ENCODE peak calls at places on chromosome 3, in six cellular contexts. V, W, M, K, H and X are unnamed samples.

GRCh38 chr3:161171113-161171512 is 50.0 kb upstream of the NMD3 start:
- DNase-seq in M (no peak), K (no peak), V (peak; percentile 86), H (no peak), W (no peak), X (peak; percentile 38)

GRCh38 chr3:139764936-139765335 is 87.2 kb upstream of the NMNAT3 start:
- DNase-seq in W (no peak), V (peak; percentile 39), K (no peak), H (no peak), M (no peak), X (peak; percentile 70)

GRCh38 chr3:60803156-60803555 is 448.1 kb downstream of the FHIT start:
- DNase-seq in W (no peak), H (no peak), M (no peak), V (no peak), K (no peak), X (no peak)

GRCh38 chr3:72520690-72521308 is 327.4 kb downstream of the SHQ1 start:
- DNase-seq in H (peak; percentile 34), M (no peak), V (no peak), W (no peak), K (no peak), X (peak; percentile 16)

GRCh38 chr3:133016838-133017309 is 21.3 kb upstream of the TMEM108 start:
- DNase-seq in K (no peak), V (no peak), H (no peak), M (no peak), W (no peak), X (no peak)

GRCh38 chr3:127888564-127889107 is 26.4 kb upstream of the KBTBD12 start:
- DNase-seq in W (no peak), M (no peak), H (no peak), K (no peak), V (no peak), X (no peak)

GRCh38 chr3:51328206-51328605 is 56.9 kb upstream of the MANF start:
- DNase-seq in M (no peak), H (no peak), W (no peak), V (no peak), K (no peak), X (no peak)

GRCh38 chr3:64686446-64686908 is 1.3 kb downstream of the ADAMTS9 start:
- DNase-seq in H (no peak), M (no peak), K (no peak), W (peak; percentile 13), V (no peak), X (no peak)

GRCh38 chr3:132418916-132419315 is 1.6 kb downstream of the DNAJC13 start:
- DNase-seq in M (no peak), K (no peak), V (peak; percentile 40), W (no peak), H (no peak), X (no peak)

GRCh38 chr3:71585891-71586809 is 2.6 kb upstream of the FOXP1 start:
- DNase-seq in H (peak; percentile 30), V (peak; percentile 69), M (no peak), K (no peak), W (no peak), X (no peak)

GRCh38 chr3:105365536-105366301 is 990 bp upstream of the ALCAM start:
- DNase-seq in K (no peak), W (peak; percentile 52), M (no peak), V (peak; percentile 73), H (no peak), X (no peak)

GRCh38 chr3:54713455-54713854 is 214.4 kb downstream of the LRTM1 start:
- DNase-seq in V (no peak), M (no peak), K (no peak), W (no peak), H (no peak), X (no peak)

GRCh38 chr3:124361566-124361965 is 368.7 kb upstream of the UMPS start:
- DNase-seq in W (no peak), K (no peak), V (no peak), M (no peak), H (no peak), X (no peak)

GRCh38 chr3:142801746-142802145 is 77.9 kb downstream of the TRPC1 start:
- DNase-seq in W (no peak), M (no peak), V (no peak), H (no peak), K (no peak), X (no peak)

GRCh38 chr3:128112406-128112968 is 11.1 kb downstream of the RUVBL1 start:
- DNase-seq in K (no peak), H (no peak), W (no peak), M (no peak), V (peak; percentile 89), X (peak; percentile 60)

GRCh38 chr3:115624029-115624645 is 827 bp downstream of the GAP43 start:
- DNase-seq in K (no peak), M (no peak), H (no peak), V (no peak), W (peak; percentile 29), X (no peak)

GRCh38 chr3:9196009-9196408 is 53.4 kb downstream of the SRGAP3 start:
- DNase-seq in H (no peak), V (no peak), W (no peak), M (no peak), K (no peak), X (no peak)

GRCh38 chr3:105367406-105368213 is 901 bp downstream of the ALCAM start:
- DNase-seq in V (peak; percentile 77), K (peak; percentile 24), H (peak; percentile 77), M (peak; percentile 33), W (peak; percentile 78), X (no peak)

GRCh38 chr3:132753946-132754345 is 31.7 kb upstream of the NPHP3 start:
- DNase-seq in M (no peak), K (no peak), V (no peak), W (no peak), H (no peak), X (no peak)

GRCh38 chr3:126100688-126101301 is 16.9 kb upstream of the SLC41A3 start:
- DNase-seq in V (no peak), K (no peak), H (no peak), M (no peak), W (no peak), X (peak; percentile 49)

GRCh38 chr3:14725015-14725431 is 50.1 kb downstream of the C3orf20 start:
- DNase-seq in W (no peak), V (peak; percentile 88), H (no peak), K (no peak), M (no peak), X (peak; percentile 88)

GRCh38 chr3:70933105-70933810 is 620.8 kb upstream of the MDFIC2 start:
- DNase-seq in M (no peak), W (no peak), H (no peak), V (peak; percentile 17), K (no peak), X (no peak)

GRCh38 chr3:154142608-154143007 is 21.4 kb downstream of the ARHGEF26 start:
- DNase-seq in K (no peak), V (no peak), W (no peak), M (no peak), H (no peak), X (no peak)

GRCh38 chr3:50100956-50101845 is 12.5 kb downstream of the RBM5 start:
- DNase-seq in M (no peak), H (no peak), W (no peak), V (no peak), K (no peak), X (no peak)

GRCh38 chr3:71580636-71581215 is 2.8 kb downstream of the FOXP1 start:
- DNase-seq in H (no peak), V (no peak), W (no peak), K (no peak), M (no peak), X (no peak)

GRCh38 chr3:11847607-11848006 is 922 bp upstream of the TAMM41 start:
- DNase-seq in H (peak; percentile 11), K (no peak), W (no peak), V (no peak), M (no peak), X (no peak)

GRCh38 chr3:58388550-58389061 is 45.0 kb downstream of the PDHB start:
- DNase-seq in W (peak; percentile 21), K (no peak), V (peak; percentile 72), M (no peak), H (no peak), X (peak; percentile 71)

GRCh38 chr3:53044371-53045106 is 1.3 kb downstream of the SFMBT1 start:
- DNase-seq in V (peak; percentile 42), W (peak; percentile 42), H (peak; percentile 55), M (peak; percentile 54), K (peak; percentile 15), X (no peak)

GRCh38 chr3:8837172-8837571 is 67.8 kb upstream of the OXTR start:
- DNase-seq in M (no peak), K (no peak), V (peak; percentile 57), H (no peak), W (no peak), X (no peak)

GRCh38 chr3:188335656-188336055 is 181.7 kb downstream of the LPP start:
- DNase-seq in H (no peak), M (no peak), W (no peak), V (no peak), K (no peak), X (no peak)

GRCh38 chr3:136862953-136863352 is 945 bp downstream of the NCK1 start:
- DNase-seq in W (no peak), H (no peak), V (no peak), K (no peak), M (no peak), X (no peak)

GRCh38 chr3:160784853-160785252 is 28.8 kb downstream of the PPM1L start:
- DNase-seq in K (no peak), V (no peak), W (no peak), M (no peak), H (no peak), X (no peak)

GRCh38 chr3:54202651-54203248 is 80.4 kb downstream of the CACNA2D3 start:
- DNase-seq in W (no peak), M (no peak), H (no peak), V (no peak), K (no peak), X (no peak)

GRCh38 chr3:161915283-161915682 is 418.7 kb downstream of the OTOL1 start:
- DNase-seq in W (peak; percentile 39), H (no peak), V (no peak), K (no peak), M (no peak), X (no peak)

GRCh38 chr3:71195492-71195891 is 388.0 kb downstream of the FOXP1 start:
- DNase-seq in H (no peak), W (no peak), K (no peak), M (no peak), V (peak; percentile 29), X (peak; percentile 31)

GRCh38 chr3:94001191-94001590 is 21.2 kb downstream of the ARL13B start:
- DNase-seq in M (no peak), H (no peak), V (no peak), W (no peak), K (no peak), X (no peak)